ENCODE peak calls at places on chromosomes 5 and 9, in five cellular contexts. Z, R, G, W and V are unnamed samples.

GRCh38 chr9:134670042-134670525 is 28.5 kb downstream of the COL5A1 start:
- DNase-seq in Z (peak), R (no peak), G (no peak), W (peak), V (no peak)

GRCh38 chr9:109535365-109535764 is 37.3 kb upstream of the PTPN3 start:
- DNase-seq in G (no peak), Z (no peak), W (no peak), R (no peak), V (no peak)

GRCh38 chr5:133818869-133819600 is 149.4 kb downstream of the C5orf15 start:
- DNase-seq in G (no peak), R (no peak), Z (no peak), W (no peak), V (no peak)

GRCh38 chr5:149060325-149060724 is 2.5 kb downstream of the SH3TC2 start:
- DNase-seq in R (no peak), G (no peak), W (peak), Z (no peak), V (no peak)

GRCh38 chr9:97510797-97511761 is 9.6 kb downstream of the TMOD1 start:
- DNase-seq in G (no peak), Z (peak), R (peak), W (peak), V (peak)

GRCh38 chr5:67541869-67542268 is 345.3 kb upstream of the CD180 start:
- DNase-seq in R (no peak), G (no peak), W (no peak), Z (no peak), V (no peak)

GRCh38 chr9:84296146-84296843 is 44.3 kb downstream of the SLC28A3 start:
- DNase-seq in Z (peak), R (peak), W (peak), G (no peak), V (peak)

GRCh38 chr9:94927762-94928158 is 201.3 kb downstream of the AOPEP start:
- DNase-seq in Z (no peak), W (no peak), R (no peak), G (no peak), V (no peak)

GRCh38 chr9:133787749-133788015 is 49.5 kb upstream of the SARDH start:
- DNase-seq in G (peak), R (peak), Z (peak), W (peak), V (peak)

GRCh38 chr9:96163712-96164111 is 138.3 kb downstream of the HSD17B3 start:
- DNase-seq in G (no peak), R (no peak), Z (no peak), W (no peak), V (no peak)

GRCh38 chr9:12989669-12990068 is 214.8 kb downstream of the LURAP1L start:
- DNase-seq in Z (no peak), G (no peak), R (no peak), W (no peak), V (no peak)

GRCh38 chr5:9343146-9343850 is 202.6 kb downstream of the SEMA5A start:
- DNase-seq in Z (peak), R (no peak), W (peak), G (no peak), V (no peak)

GRCh38 chr9:98191615-98192502 is 578 bp downstream of the CORO2A start:
- DNase-seq in R (no peak), G (peak), Z (no peak), W (peak), V (peak)

DNA sequence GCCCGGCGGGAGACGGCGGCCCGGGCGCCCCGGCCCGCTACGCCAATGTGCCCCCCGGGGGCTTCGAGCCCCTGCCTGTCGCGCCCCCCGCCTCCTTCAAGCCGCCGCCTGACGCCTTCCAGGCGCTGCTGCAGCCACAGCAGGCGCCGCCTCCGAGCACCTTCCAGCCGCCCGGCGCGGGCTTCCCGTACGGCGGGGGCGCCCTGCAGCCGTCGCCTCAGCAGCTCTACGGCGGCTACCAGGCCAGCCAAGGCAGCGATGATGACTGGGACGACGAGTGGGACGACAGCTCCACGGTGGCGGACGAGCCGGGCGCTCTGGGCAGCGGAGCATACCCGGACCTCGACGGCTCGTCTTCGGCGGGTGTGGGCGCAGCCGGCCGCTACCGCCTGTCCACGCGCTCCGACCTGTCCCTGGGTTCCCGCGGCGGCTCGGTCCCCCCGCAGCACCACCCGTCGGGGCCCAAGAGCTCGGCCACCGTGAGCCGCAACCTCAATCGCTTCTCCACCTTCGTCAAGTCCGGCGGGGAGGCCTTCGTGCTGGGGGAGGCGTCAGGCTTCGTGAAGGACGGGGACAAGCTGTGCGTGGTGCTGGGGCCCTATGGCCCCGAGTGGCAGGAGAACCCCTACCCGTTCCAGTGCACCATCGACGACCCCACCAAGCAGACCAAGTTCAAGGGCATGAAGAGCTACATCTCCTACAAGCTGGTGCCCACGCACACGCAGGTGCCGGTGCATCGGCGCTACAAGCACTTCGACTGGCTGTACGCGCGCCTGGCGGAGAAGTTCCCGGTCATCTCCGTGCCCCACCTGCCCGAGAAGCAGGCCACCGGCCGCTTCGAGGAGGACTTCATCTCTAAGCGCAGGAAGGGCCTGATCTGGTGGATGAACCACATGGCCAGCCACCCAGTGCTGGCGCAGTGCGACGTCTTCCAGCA is 855 bp downstream of the SNX18 start:
- DNase-seq in Z (peak), W (peak), R (peak), G (peak), V (peak)
- TF ChIP-seq CTCF in Z (no peak), W (peak), R (peak), G (no peak), V (no peak)

GRCh38 chr9:127417130-127418036 is 6.8 kb upstream of the ZNF79 start:
- DNase-seq in G (no peak), R (no peak), Z (peak), W (peak), V (no peak)

GRCh38 chr9:127415158-127415557 is 9.0 kb upstream of the ZNF79 start:
- DNase-seq in W (no peak), Z (no peak), R (no peak), G (no peak), V (no peak)

GRCh38 chr9:127415657-127416056 is 8.5 kb upstream of the ZNF79 start:
- DNase-seq in G (no peak), R (no peak), W (no peak), Z (no peak), V (no peak)

GRCh38 chr9:127419306-127419705 is 4.9 kb upstream of the ZNF79 start:
- DNase-seq in G (no peak), Z (no peak), R (no peak), W (no peak), V (no peak)

GRCh38 chr9:127418037-127418471 is 6.1 kb upstream of the ZNF79 start:
- DNase-seq in R (peak), Z (no peak), G (peak), W (no peak), V (peak)
- TF ChIP-seq CTCF in R (peak), Z (peak), G (peak), W (no peak), V (peak)

DNA sequence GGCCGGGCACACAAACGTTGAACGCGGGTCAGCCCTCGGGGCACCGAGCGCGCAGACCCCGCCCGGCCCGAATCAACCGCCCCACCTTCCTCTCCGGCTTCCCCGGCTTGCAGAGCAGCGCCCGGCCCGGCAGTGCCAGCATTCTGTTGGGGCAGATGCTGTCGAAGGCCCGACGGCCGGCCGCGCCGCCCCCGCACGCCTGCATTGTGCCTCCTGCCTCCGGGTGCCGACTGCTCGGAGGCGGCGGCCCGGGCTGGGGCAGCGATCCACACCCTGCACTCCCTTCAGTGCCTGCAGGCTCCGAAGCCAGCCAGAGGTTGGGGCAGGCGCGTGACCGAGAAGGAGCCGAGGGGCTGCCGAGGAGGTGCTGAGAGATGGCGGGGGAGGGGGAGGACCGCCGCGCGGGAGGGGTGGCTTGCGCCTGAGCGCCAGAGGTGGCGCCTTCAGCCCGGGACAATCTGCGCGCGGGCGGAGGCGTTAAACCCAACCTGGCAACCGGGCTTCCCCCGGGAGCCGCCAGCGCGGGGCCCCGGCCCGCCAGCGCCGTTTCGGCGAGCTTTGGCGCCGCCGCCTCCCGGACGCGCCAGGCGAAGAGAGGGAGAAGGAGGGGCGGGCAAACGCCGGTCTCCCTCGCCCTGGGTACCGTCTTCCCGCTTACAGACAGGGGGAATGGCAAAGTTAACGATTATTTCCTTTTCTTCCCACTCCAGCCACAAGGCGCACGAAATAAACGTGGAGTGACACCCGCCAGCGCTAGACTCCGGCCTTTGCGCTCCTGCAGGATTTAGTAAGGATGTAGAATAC is at the start of gene MCIDAS:
- DNase-seq in Z (peak), G (peak), W (peak), R (peak), V (peak)
- TF ChIP-seq CTCF in Z (no peak), G (peak), W (peak), R (no peak), V (no peak)

DNA sequence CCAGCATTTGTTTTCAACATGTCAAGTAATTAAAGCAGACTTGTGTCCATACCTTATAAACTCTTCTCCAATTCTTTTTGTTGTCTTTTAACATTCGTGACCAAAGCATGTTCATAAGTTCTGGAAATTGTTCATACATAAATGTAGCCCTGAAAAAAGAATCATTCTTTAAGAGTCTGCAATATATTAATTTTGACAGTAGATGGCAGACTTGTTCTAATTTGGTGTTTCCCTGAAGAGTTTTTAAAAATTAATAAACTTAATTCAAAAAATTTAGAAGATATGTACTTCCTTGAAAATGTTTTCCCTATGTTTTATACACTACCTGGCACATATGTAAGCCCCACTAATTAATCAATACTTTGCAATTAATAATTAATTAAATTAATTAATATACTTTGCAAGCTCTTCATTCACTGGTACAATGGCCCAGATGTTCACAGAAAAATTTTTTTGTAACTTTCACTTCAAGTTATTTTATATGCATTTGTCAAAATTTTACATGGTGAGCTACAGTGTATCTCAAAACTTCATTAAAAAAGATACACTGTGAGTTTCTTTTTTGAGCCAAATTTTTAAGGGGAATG is 42.2 kb downstream of the CLINT1 start:
- DNase-seq in R (no peak), W (peak), Z (no peak), G (peak), V (no peak)
- TF ChIP-seq CTCF in R (peak), W (no peak), Z (peak), G (peak), V (peak)

DNA sequence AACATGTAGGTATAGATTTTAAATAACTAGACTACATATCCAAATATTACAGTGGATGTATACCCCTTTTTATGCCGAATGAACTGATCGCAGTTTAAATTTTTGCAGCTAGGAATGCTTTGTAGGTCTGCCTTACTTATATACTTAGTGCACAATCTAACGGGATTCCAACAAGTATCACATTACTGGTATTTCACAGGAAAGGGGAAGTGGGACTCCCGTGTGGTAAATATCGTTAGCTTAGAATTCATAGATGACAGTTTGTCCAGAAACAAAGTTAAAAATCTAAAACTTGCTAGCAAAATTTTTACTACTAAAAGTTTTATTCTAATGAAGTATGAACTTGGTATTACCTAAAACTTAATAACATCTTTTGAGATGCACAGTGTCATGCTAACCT is 193.5 kb upstream of the TLX3 start:
- DNase-seq in Z (no peak), R (no peak), W (no peak), G (no peak), V (no peak)
- TF ChIP-seq CTCF in Z (no peak), R (no peak), W (no peak), G (no peak), V (no peak)

GRCh38 chr9:89945133-89945532 is 340.3 kb downstream of the GADD45G start:
- DNase-seq in W (no peak), Z (no peak), R (no peak), G (no peak), V (no peak)
- TF ChIP-seq CTCF in W (no peak), Z (no peak), R (no peak), G (peak), V (no peak)

DNA sequence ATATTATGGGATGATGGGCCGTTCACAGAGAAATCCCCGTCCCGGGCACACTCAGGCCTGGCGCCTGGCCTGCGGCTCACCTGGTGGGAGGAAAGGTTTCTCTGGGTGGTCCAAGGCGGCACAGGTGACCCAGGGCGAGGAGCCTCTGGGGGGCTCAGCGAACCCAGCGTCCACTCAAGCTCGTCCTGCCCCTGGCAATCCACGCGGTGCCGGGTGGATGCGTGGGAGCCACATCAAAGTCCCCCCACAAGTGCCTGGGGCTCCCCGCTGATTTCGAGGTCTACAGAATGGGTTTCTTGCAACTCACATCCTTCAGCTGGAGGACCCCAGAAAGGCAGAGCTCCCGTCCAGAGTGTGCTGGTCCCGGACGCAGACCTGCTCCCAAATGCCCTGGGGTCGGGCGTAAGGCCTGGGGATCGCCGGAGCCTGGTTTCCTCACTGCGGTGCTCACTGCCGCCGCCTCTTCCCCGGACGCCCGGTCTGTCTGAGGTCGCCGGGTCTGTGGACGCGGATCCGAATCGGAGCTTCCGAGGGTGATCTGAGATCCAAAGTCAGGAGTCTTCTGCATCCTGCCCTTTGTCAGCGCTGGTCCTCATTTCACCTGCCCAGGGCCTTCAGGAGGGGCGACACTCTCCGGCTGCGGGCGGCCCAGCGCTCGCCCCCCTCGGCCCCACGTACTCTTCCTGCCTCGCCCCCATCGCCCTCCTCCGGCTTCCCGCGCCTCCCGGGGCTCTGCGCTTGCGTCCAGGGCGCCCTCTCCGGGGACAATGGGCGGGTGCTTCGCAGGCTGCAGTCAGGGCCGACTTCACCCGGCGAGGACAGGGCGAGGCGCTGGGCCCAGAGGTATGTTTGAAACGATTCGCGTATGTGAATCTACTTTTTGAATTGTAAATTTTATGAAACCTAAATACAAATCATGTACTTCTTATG is 20.0 kb upstream of the RUFY1 start:
- DNase-seq in Z (peak), R (peak), W (no peak), G (no peak), V (peak)
- TF ChIP-seq CTCF in Z (no peak), R (peak), W (no peak), G (no peak), V (peak)

GRCh38 chr9:136229096-136230065 is 16.2 kb downstream of the QSOX2 start:
- DNase-seq in Z (peak), G (no peak), W (no peak), R (no peak), V (no peak)

GRCh38 chr9:136228107-136228875 is 17.3 kb downstream of the QSOX2 start:
- DNase-seq in G (no peak), R (no peak), Z (peak), W (peak), V (no peak)

GRCh38 chr9:136230773-136231172 is 14.8 kb downstream of the QSOX2 start:
- DNase-seq in W (no peak), G (no peak), Z (no peak), R (no peak), V (no peak)

GRCh38 chr9:136231478-136232297 is 13.9 kb downstream of the QSOX2 start:
- DNase-seq in Z (no peak), W (no peak), G (no peak), R (no peak), V (peak)

DNA sequence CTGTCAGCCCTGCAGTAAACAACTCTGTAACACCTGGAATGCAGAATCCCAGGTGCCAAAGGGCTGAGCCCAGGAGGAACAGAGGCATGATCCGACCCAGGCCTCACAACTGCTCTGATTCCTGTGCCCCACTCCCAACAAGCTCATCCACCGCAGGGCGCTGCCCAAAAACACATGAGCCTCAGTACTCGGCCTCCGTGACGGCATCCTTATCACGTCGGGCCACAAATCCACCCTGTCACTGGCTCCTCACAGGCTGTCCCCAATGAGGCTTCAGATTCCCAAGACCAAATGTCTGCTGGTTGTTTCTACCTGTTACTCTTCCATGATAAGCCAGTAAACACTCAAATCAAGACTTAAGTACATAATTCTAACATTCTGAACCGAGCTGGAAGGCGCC is 15.2 kb downstream of the QSOX2 start:
- DNase-seq in Z (no peak), G (no peak), W (no peak), R (no peak), V (no peak)
- TF ChIP-seq CTCF in Z (no peak), G (no peak), W (no peak), R (no peak), V (no peak)

DNA sequence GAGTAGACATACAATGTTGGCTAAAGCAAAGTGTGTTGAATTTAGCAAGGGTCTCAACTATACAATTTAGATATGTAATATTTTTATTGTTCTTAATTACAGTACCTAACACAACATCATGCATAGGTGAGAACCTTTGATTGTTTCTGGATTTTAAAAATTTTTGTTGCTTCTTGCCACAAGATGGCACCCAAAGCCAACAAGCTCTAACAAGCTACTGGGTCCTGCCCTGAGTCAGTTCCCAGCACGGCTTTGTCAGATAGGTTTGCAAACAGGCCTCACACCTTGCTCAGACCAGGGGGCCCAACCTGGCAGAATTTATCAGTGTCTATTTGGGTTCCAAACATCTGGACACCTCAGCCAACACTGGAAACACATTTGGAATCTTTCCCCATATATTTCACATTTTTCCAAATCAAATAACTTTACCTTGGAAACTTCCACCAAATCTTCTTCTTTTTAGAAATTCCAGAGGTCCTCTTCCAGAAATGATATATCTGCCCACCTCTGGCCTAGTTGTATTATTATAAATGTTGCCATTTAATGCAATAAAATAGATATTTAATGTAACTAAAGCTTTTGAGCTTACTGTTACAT is 49.5 kb upstream of the EGFLAM start:
- DNase-seq in Z (peak), W (peak), G (peak), R (no peak), V (peak)
- TF ChIP-seq CTCF in Z (peak), W (peak), G (peak), R (peak), V (no peak)